ENCODE peak calls at places on chromosome 20, in six cellular contexts. F is left ventricle myocardium inferior, L is GM12865, K is heart right ventricle, H is adipocyte, T is SJCRH30. Y is an unnamed sample.

GRCh38 chr20:419556-420168 is 11.6 kb downstream of the RBCK1 start:
- DNase-seq in F (no peak), L (no peak), K (no peak), H (no peak), T (no peak), Y (no peak)

GRCh38 chr20:19074828-19075516 is 137.5 kb upstream of the SLC24A3 start:
- DNase-seq in F (peak; percentile 19), L (peak; percentile 87), K (no peak), H (no peak), T (peak; percentile 3), Y (no peak)

GRCh38 chr20:39429716-39430115 is 467.6 kb downstream of the DHX35 start:
- DNase-seq in F (no peak), L (no peak), K (no peak), H (no peak), T (no peak), Y (peak; percentile 6)

GRCh38 chr20:14148042-14148441 is 152.7 kb downstream of the MACROD2 start:
- DNase-seq in F (no peak), L (no peak), K (no peak), H (peak; percentile 17), T (no peak), Y (no peak)

GRCh38 chr20:50380697-50381040 is 129.5 kb upstream of the PTPN1 start:
- DNase-seq in F (no peak), L (no peak), K (no peak), H (peak; percentile 82), T (no peak), Y (peak; percentile 25)

GRCh38 chr20:9100721-9101120 is 31.8 kb downstream of the PLCB4 start:
- DNase-seq in F (no peak), L (no peak), K (no peak), H (no peak), T (no peak), Y (no peak)

GRCh38 chr20:40160151-40160550 is 528.9 kb downstream of the MAFB start:
- DNase-seq in F (peak; percentile 26), L (peak; percentile 71), K (peak; percentile 13), H (peak; percentile 50), T (peak; percentile 66), Y (peak; percentile 41)

GRCh38 chr20:57592263-57593092 is 27.7 kb downstream of the ZBP1 start:
- DNase-seq in F (no peak), L (no peak), K (no peak), H (no peak), T (peak; percentile 57), Y (no peak)

GRCh38 chr20:42179768-42180167 is 561.6 kb upstream of the CHD6 start:
- DNase-seq in F (no peak), L (peak; percentile 1), K (no peak), H (no peak), T (peak; percentile 73), Y (no peak)

DNA sequence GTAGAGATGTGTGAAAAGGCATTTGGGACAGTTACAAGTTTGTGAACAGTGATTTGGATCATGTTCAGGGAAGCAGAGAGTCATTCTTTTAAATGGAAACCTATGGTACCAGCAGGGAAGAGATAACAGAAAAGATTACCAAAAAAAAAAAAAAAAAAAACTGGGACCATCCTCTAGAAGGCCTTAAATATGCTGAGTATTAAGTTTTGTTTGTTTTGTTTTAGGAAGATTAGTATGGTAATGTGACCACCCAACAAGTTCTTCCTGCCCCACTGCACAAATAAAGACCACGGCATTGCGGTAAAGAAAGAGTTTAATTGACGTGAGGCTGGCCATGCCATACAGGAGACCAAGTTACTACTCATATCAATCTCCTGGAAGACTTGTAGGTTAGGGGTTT is 946.2 kb downstream of the KIF16B start:
- DNase-seq in F (no peak), L (no peak), K (no peak), H (no peak), T (no peak), Y (no peak)
- H3K4me3 ChIP-seq in F (no peak overlapping the region), L (no peak overlapping the region), K (no peak overlapping the region), H (no peak overlapping the region), T (no peak overlapping the region), Y (no peak overlapping the region)

GRCh38 chr20:31570021-31570463 is 35.0 kb upstream of the ID1 start:
- DNase-seq in F (no peak), L (no peak), K (no peak), H (no peak), T (no peak), Y (no peak)

GRCh38 chr20:31570735-31571617 is 34.1 kb upstream of the ID1 start:
- DNase-seq in F (no peak), L (no peak), K (no peak), H (peak; percentile 74), T (no peak), Y (no peak)

GRCh38 chr20:31573555-31574295 is 31.4 kb upstream of the ID1 start:
- DNase-seq in F (no peak), L (no peak), K (no peak), H (no peak), T (peak; percentile 58), Y (no peak)

GRCh38 chr20:31572701-31573554 is 32.2 kb upstream of the ID1 start:
- DNase-seq in F (peak; percentile 92), L (peak; percentile 94), K (peak; percentile 93), H (peak; percentile 99), T (peak; percentile 99), Y (peak; percentile 97)

DNA sequence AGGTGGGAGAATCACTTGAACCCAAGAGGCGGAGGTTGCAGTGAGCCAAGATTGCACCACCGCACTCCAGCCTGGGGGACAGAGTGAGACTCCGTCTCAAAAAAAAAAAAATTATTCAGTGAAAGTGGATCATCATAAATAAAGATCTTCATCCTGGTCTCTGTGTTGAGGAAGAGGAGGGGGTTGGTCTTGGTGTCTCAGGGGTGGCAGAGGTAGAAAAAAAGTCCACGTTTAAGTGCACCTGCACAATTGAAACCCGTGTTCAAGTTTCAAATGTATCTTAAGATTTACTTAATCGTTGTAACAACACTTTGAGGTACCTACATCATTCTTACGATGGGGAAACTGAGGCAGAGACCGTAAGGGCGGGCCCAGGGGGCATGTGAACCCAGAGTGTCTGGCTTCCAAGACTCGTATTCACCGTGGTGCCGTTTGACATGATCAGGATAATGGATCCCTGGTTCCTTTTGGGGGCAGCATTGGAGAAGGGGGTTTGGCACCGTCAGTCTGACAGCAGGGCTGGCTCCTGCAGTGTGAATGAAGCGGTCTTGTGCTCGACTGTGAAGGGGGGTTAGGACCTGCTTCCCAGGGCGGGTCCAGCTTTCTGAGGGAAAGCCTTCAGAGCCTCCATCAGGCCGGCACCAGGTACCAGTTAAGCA is 32.9 kb upstream of the ID1 start:
- DNase-seq in F (peak; percentile 27), L (no peak), K (no peak), H (no peak), T (no peak), Y (peak; percentile 62)
- H3K4me3 ChIP-seq in F (peak overlapping the region; percentile 66), L (peak overlapping the region; percentile 71), K (peak overlapping the region; percentile 50), H (peak overlapping the region; percentile 42), T (peak overlapping the region; percentile 59), Y (peak overlapping the region; percentile 45)

GRCh38 chr20:49283176-49283702 is 5.4 kb upstream of the ZNFX1 start:
- DNase-seq in F (no peak), L (peak; percentile 28), K (no peak), H (no peak), T (no peak), Y (no peak)
- H3K4me3 ChIP-seq in F (no peak overlapping the region), L (peak overlapping the region; percentile 90), K (no peak overlapping the region), H (peak overlapping the region; percentile 99), T (no peak overlapping the region), Y (no peak overlapping the region)

GRCh38 chr20:16821211-16822089 is 73.3 kb downstream of the OTOR start:
- DNase-seq in F (no peak), L (peak; percentile 53), K (no peak), H (peak; percentile 53), T (peak; percentile 23), Y (peak; percentile 37)

GRCh38 chr20:16819483-16819882 is 71.3 kb downstream of the OTOR start:
- DNase-seq in F (no peak), L (no peak), K (no peak), H (no peak), T (no peak), Y (no peak)

GRCh38 chr20:16810216-16810615 is 62.1 kb downstream of the OTOR start:
- DNase-seq in F (no peak), L (no peak), K (no peak), H (no peak), T (no peak), Y (no peak)

DNA sequence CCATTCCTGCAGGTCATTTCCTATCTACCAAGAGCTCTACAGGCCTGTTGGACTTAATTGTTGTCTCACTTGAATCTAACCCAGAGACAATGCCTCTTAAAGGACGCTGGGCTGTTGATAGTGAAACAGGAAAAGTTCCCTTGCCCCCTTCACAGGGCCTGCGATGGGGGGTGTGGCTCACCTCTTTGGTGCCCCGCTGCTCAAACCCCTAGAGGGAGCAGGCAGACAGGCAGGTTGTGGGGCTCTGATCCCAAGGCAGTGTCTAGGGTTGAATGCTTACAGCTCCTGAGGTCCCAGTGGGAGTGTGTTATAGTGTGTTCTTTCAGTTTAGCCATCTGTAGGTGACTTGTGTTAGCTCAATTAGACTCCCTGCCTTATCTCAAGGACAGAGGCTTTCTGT is 68.0 kb downstream of the OTOR start:
- DNase-seq in F (no peak), L (no peak), K (no peak), H (no peak), T (no peak), Y (no peak)
- H3K4me3 ChIP-seq in F (no peak overlapping the region), L (no peak overlapping the region), K (no peak overlapping the region), H (no peak overlapping the region), T (no peak overlapping the region), Y (no peak overlapping the region)

DNA sequence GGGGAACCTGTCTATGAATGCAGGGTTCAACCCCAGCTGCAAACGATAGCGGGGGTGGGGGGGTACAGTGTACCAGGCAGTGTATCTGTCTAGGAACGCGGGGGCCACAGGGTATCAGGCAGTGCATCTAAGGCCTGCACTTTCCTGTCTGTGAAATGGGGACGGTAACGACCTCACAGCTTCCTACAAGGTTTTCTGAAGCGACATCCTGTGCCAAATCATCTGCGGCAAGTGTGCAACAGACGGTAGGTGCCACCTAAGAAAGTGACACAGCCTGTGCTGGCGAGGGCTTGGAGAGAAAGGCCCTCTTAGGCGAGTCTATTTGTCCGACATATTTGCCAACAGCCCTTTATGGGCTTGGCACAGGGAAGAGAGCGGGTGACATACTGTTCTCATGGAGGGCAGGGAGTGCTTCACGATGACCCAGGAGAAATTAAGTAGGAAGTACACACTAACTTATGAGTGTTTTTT is 3.8 kb downstream of the DIDO1 start:
- DNase-seq in F (no peak), L (peak; percentile 64), K (no peak), H (no peak), T (no peak), Y (peak; percentile 0)
- H3K4me3 ChIP-seq in F (peak overlapping the region; percentile 90), L (peak overlapping the region; percentile 8), K (no peak overlapping the region), H (no peak overlapping the region), T (no peak overlapping the region), Y (no peak overlapping the region)

Y was measured in WERI-Rb-1.